ENCODE peak calls at places on chromosome 18, in four cellular contexts. K is endothelial cell of umbilical vein, H is H4, V is head of caudate nucleus. Q is an unnamed sample.

GRCh38 chr18:4455113-4455811 is at the start of gene DLGAP1:
- DNase-seq in H (no peak), K (no peak), V (peak; percentile 52), Q (peak; percentile 22)

GRCh38 chr18:50083708-50084107 is 111.2 kb downstream of the MYO5B start:
- DNase-seq in K (no peak), H (no peak), V (no peak), Q (no peak)

GRCh38 chr18:76765649-76766048 is 56.7 kb upstream of the ZNF236 start:
- DNase-seq in V (no peak), H (no peak), K (no peak), Q (no peak)

GRCh38 chr18:5879479-5879882 is 15.8 kb downstream of the TMEM200C start:
- DNase-seq in V (no peak), K (peak; percentile 36), H (peak; percentile 43), Q (no peak)

GRCh38 chr18:34718610-34719009 is 8.5 kb downstream of the DTNA start:
- DNase-seq in H (no peak), K (no peak), V (no peak), Q (no peak)

GRCh38 chr18:63994783-63995399 is 25.0 kb downstream of the SERPINB8 start:
- DNase-seq in K (peak; percentile 51), V (peak; percentile 55), H (peak; percentile 61), Q (peak; percentile 23)

GRCh38 chr18:34709631-34710429 is at the start of gene DTNA:
- DNase-seq in K (peak; percentile 72), H (peak; percentile 74), V (no peak), Q (no peak)

GRCh38 chr18:75745147-75745546 is 317.6 kb upstream of the SMIM21 start:
- DNase-seq in K (no peak), H (peak; percentile 28), V (no peak), Q (no peak)

GRCh38 chr18:61637905-61638304 is 254.9 kb downstream of the RNF152 start:
- DNase-seq in K (no peak), H (no peak), V (no peak), Q (no peak)

GRCh38 chr18:11154983-11155759 is 5.8 kb upstream of the PIEZO2 start:
- DNase-seq in V (no peak), K (no peak), H (no peak), Q (no peak)

GRCh38 chr18:21739604-21740473 is 753 bp upstream of the MIB1 start:
- DNase-seq in V (no peak), K (peak; percentile 76), H (no peak), Q (no peak)

GRCh38 chr18:600107-600506 is 3.3 kb downstream of the CLUL1 start:
- DNase-seq in K (peak; percentile 16), H (no peak), V (no peak), Q (no peak)

GRCh38 chr18:58338141-58338540 is 290.8 kb downstream of the ALPK2 start:
- DNase-seq in H (no peak), K (no peak), V (no peak), Q (no peak)

GRCh38 chr18:50297621-50298442 is 10.3 kb upstream of the CXXC1 start:
- DNase-seq in K (peak; percentile 62), V (peak; percentile 74), H (peak; percentile 48), Q (peak; percentile 28)

GRCh38 chr18:22676423-22676822 is 256.7 kb upstream of the RBBP8 start:
- DNase-seq in H (peak; percentile 22), V (no peak), K (no peak), Q (no peak)

GRCh38 chr18:49898421-49898820 is 85.1 kb upstream of the ACAA2 start:
- DNase-seq in H (peak; percentile 43), V (no peak), K (peak; percentile 68), Q (no peak)

GRCh38 chr18:23114911-23115310 is 20.4 kb upstream of the CABLES1 start:
- DNase-seq in K (peak; percentile 36), H (no peak), V (no peak), Q (no peak)

GRCh38 chr18:59852548-59852947 is 47.2 kb upstream of the PMAIP1 start:
- DNase-seq in V (no peak), H (no peak), K (no peak), Q (no peak)

GRCh38 chr18:80252136-80252535 is 4.8 kb upstream of the PARD6G start:
- DNase-seq in V (no peak), K (no peak), H (no peak), Q (no peak)

Q was measured in substantia nigra.